ENCODE peak calls at places on chromosomes 1 and 21, in ten cellular contexts. C is activated T-helper 1 cell treated with Interleukin-2 at 50 U/mL for 16 hours; F is T-helper 2 cell; U is activated T-cell treated with anti-CD3 and anti-CD28 coated beads, Interleukin-2, amount 50 U/mL, for 24 hours; I is OCI-M1; D is cardiac muscle cell; Y is nephron progenitor cell; O is effector CD4-positive, alpha-beta T cell; K is uterus; T is globus pallidus. N is an unnamed sample.

GRCh38 chr1:154758346-154758745 is 111.7 kb downstream of the KCNN3 start:
- DNase-seq in C (no peak), F (no peak), U (peak), I (no peak), D (no peak), Y (no peak), O (no peak), K (peak), T (no peak), N (no peak)

GRCh38 chr21:28635541-28635940 is 357.1 kb downstream of the LTN1 start:
- DNase-seq in C (no peak), F (no peak), U (no peak), I (no peak), D (no peak), Y (no peak), O (no peak), K (no peak), T (no peak), N (no peak)

GRCh38 chr1:18957532-18958295 is 1.2 kb upstream of the IFFO2 start:
- DNase-seq in C (no peak), F (no peak), U (no peak), I (no peak), D (no peak), Y (no peak), O (no peak), K (no peak), T (no peak), N (peak)

GRCh38 chr1:117695796-117696505 is 90.1 kb downstream of the TENT5C start:
- DNase-seq in C (no peak), F (no peak), U (no peak), I (no peak), D (no peak), Y (no peak), O (no peak), K (peak), T (no peak), N (peak)

GRCh38 chr1:112840631-112841624 is 115.1 kb downstream of the SLC16A1 start:
- DNase-seq in C (no peak), F (no peak), U (no peak), I (no peak), D (peak), Y (no peak), O (no peak), K (no peak), T (peak), N (peak)

GRCh38 chr1:178031856-178032320 is 62.0 kb upstream of the RASAL2 start:
- DNase-seq in C (no peak), F (no peak), U (no peak), I (peak), D (peak), Y (peak), O (no peak), K (peak), T (peak), N (peak)

GRCh38 chr1:177170756-177171535 is at the start of gene BRINP2:
- DNase-seq in C (no peak), F (no peak), U (no peak), I (no peak), D (peak), Y (peak), O (no peak), K (no peak), T (peak), N (no peak)

GRCh38 chr1:65175171-65176070 is 27.4 kb downstream of the AK4 start:
- DNase-seq in C (no peak), F (no peak), U (no peak), I (no peak), D (peak), Y (no peak), O (no peak), K (no peak), T (no peak), N (no peak)

GRCh38 chr1:224592636-224593579 is 23.2 kb upstream of the CNIH3 start:
- DNase-seq in C (no peak), F (no peak), U (no peak), I (peak), D (no peak), Y (no peak), O (no peak), K (no peak), T (peak), N (peak)

GRCh38 chr1:154446292-154446691 is 41.1 kb downstream of the IL6R start:
- DNase-seq in C (no peak), F (no peak), U (no peak), I (no peak), D (no peak), Y (no peak), O (no peak), K (peak), T (no peak), N (peak)

GRCh38 chr1:156154317-156154749 is 948 bp downstream of the SEMA4A start:
- DNase-seq in C (no peak), F (no peak), U (peak), I (no peak), D (no peak), Y (no peak), O (no peak), K (no peak), T (no peak), N (no peak)

GRCh38 chr21:28136687-28137086 is 856.0 kb downstream of the LTN1 start:
- DNase-seq in C (no peak), F (no peak), U (no peak), I (no peak), D (no peak), Y (no peak), O (no peak), K (no peak), T (no peak), N (no peak)

GRCh38 chr1:69409731-69410456 is 157.8 kb upstream of the LRRC7 start:
- DNase-seq in C (no peak), F (no peak), U (no peak), I (no peak), D (no peak), Y (no peak), O (no peak), K (no peak), T (no peak), N (no peak)

GRCh38 chr1:107964397-107965111 is 426 bp downstream of the VAV3 start:
- DNase-seq in C (peak), F (no peak), U (peak), I (no peak), D (no peak), Y (no peak), O (peak), K (no peak), T (no peak), N (no peak)

N was measured in RCC 7860.